ENCODE peak calls at places on chromosomes 1 and 21, in four cellular contexts. One of them, this sample, is unnamed.

GRCh38 chr1:65595724-65596123 is 175.3 kb downstream of the LEPR start:
- DNase-seq in stimulated activated CD4-positive, alpha-beta T cell treated with anti-CD3 and anti-CD28 coated beads, Interleukin-2, amount 100 ng/mL, for 24 hours: no peak
- DNase-seq in NCI-H1092 treated with DMSO at 0.1 percent for 48 hours: no peak
- DNase-seq in lung: no peak
- DNase-seq in this sample: no peak

GRCh38 chr1:209150114-209150513 is 433.4 kb upstream of the CAMK1G start:
- DNase-seq in stimulated activated CD4-positive, alpha-beta T cell treated with anti-CD3 and anti-CD28 coated beads, Interleukin-2, amount 100 ng/mL, for 24 hours: no peak
- DNase-seq in NCI-H1092 treated with DMSO at 0.1 percent for 48 hours: no peak
- DNase-seq in lung: no peak
- DNase-seq in this sample: no peak

GRCh38 chr1:18939398-18940302 is 16.8 kb downstream of the IFFO2 start:
- DNase-seq in stimulated activated CD4-positive, alpha-beta T cell treated with anti-CD3 and anti-CD28 coated beads, Interleukin-2, amount 100 ng/mL, for 24 hours: no peak
- DNase-seq in NCI-H1092 treated with DMSO at 0.1 percent for 48 hours: no peak
- DNase-seq in lung: no peak
- DNase-seq in this sample: no peak

GRCh38 chr21:39000496-39000895 is 182.8 kb downstream of the PSMG1 start:
- DNase-seq in stimulated activated CD4-positive, alpha-beta T cell treated with anti-CD3 and anti-CD28 coated beads, Interleukin-2, amount 100 ng/mL, for 24 hours: no peak
- DNase-seq in NCI-H1092 treated with DMSO at 0.1 percent for 48 hours: no peak
- DNase-seq in lung: no peak
- DNase-seq in this sample: no peak

GRCh38 chr1:41843378-41843777 is 75.3 kb downstream of the HIVEP3 start:
- DNase-seq in stimulated activated CD4-positive, alpha-beta T cell treated with anti-CD3 and anti-CD28 coated beads, Interleukin-2, amount 100 ng/mL, for 24 hours: no peak
- DNase-seq in NCI-H1092 treated with DMSO at 0.1 percent for 48 hours: no peak
- DNase-seq in lung: no peak
- DNase-seq in this sample: no peak

GRCh38 chr1:39575191-39576015 is 1.2 kb downstream of the PABPC4 start:
- DNase-seq in stimulated activated CD4-positive, alpha-beta T cell treated with anti-CD3 and anti-CD28 coated beads, Interleukin-2, amount 100 ng/mL, for 24 hours: peak
- DNase-seq in NCI-H1092 treated with DMSO at 0.1 percent for 48 hours: peak
- DNase-seq in lung: peak
- DNase-seq in this sample: peak

GRCh38 chr1:8004803-8005573 is 21.1 kb downstream of the ERRFI1 start:
- DNase-seq in stimulated activated CD4-positive, alpha-beta T cell treated with anti-CD3 and anti-CD28 coated beads, Interleukin-2, amount 100 ng/mL, for 24 hours: no peak
- DNase-seq in NCI-H1092 treated with DMSO at 0.1 percent for 48 hours: no peak
- DNase-seq in lung: peak
- DNase-seq in this sample: peak

GRCh38 chr1:150321826-150322166 is 463 bp downstream of the PRPF3 start:
- DNase-seq in stimulated activated CD4-positive, alpha-beta T cell treated with anti-CD3 and anti-CD28 coated beads, Interleukin-2, amount 100 ng/mL, for 24 hours: no peak
- DNase-seq in NCI-H1092 treated with DMSO at 0.1 percent for 48 hours: peak
- DNase-seq in lung: no peak
- DNase-seq in this sample: no peak

GRCh38 chr1:223175032-223175431 is 32.0 kb upstream of the TLR5 start:
- DNase-seq in stimulated activated CD4-positive, alpha-beta T cell treated with anti-CD3 and anti-CD28 coated beads, Interleukin-2, amount 100 ng/mL, for 24 hours: no peak
- DNase-seq in NCI-H1092 treated with DMSO at 0.1 percent for 48 hours: no peak
- DNase-seq in lung: no peak
- DNase-seq in this sample: no peak

GRCh38 chr1:161864577-161864976 is 98.5 kb downstream of the ATF6 start:
- DNase-seq in stimulated activated CD4-positive, alpha-beta T cell treated with anti-CD3 and anti-CD28 coated beads, Interleukin-2, amount 100 ng/mL, for 24 hours: no peak
- DNase-seq in NCI-H1092 treated with DMSO at 0.1 percent for 48 hours: no peak
- DNase-seq in lung: no peak
- DNase-seq in this sample: no peak

GRCh38 chr1:155069551-155070391 is 6.2 kb downstream of the EFNA4 start:
- DNase-seq in stimulated activated CD4-positive, alpha-beta T cell treated with anti-CD3 and anti-CD28 coated beads, Interleukin-2, amount 100 ng/mL, for 24 hours: no peak
- DNase-seq in NCI-H1092 treated with DMSO at 0.1 percent for 48 hours: peak
- DNase-seq in lung: no peak
- DNase-seq in this sample: peak

GRCh38 chr1:37561794-37562132 is 5.0 kb downstream of the DNALI1 start:
- DNase-seq in stimulated activated CD4-positive, alpha-beta T cell treated with anti-CD3 and anti-CD28 coated beads, Interleukin-2, amount 100 ng/mL, for 24 hours: peak
- DNase-seq in NCI-H1092 treated with DMSO at 0.1 percent for 48 hours: no peak
- DNase-seq in lung: no peak
- DNase-seq in this sample: no peak

GRCh38 chr21:42672699-42673458 is 19.5 kb downstream of the PDE9A start:
- DNase-seq in stimulated activated CD4-positive, alpha-beta T cell treated with anti-CD3 and anti-CD28 coated beads, Interleukin-2, amount 100 ng/mL, for 24 hours: no peak
- DNase-seq in NCI-H1092 treated with DMSO at 0.1 percent for 48 hours: no peak
- DNase-seq in lung: peak
- DNase-seq in this sample: no peak

GRCh38 chr1:161781995-161782394 is 15.9 kb downstream of the ATF6 start:
- DNase-seq in stimulated activated CD4-positive, alpha-beta T cell treated with anti-CD3 and anti-CD28 coated beads, Interleukin-2, amount 100 ng/mL, for 24 hours: no peak
- DNase-seq in NCI-H1092 treated with DMSO at 0.1 percent for 48 hours: no peak
- DNase-seq in lung: no peak
- DNase-seq in this sample: no peak

GRCh38 chr1:20586939-20587638 is 1.8 kb upstream of the CDA start:
- DNase-seq in stimulated activated CD4-positive, alpha-beta T cell treated with anti-CD3 and anti-CD28 coated beads, Interleukin-2, amount 100 ng/mL, for 24 hours: no peak
- DNase-seq in NCI-H1092 treated with DMSO at 0.1 percent for 48 hours: no peak
- DNase-seq in lung: no peak
- DNase-seq in this sample: no peak

GRCh38 chr1:156511656-156512055 is 11.1 kb upstream of the MEF2D start:
- DNase-seq in stimulated activated CD4-positive, alpha-beta T cell treated with anti-CD3 and anti-CD28 coated beads, Interleukin-2, amount 100 ng/mL, for 24 hours: no peak
- DNase-seq in NCI-H1092 treated with DMSO at 0.1 percent for 48 hours: no peak
- DNase-seq in lung: no peak
- DNase-seq in this sample: no peak

GRCh38 chr21:45258476-45258875 is 29.2 kb downstream of the POFUT2 start:
- DNase-seq in stimulated activated CD4-positive, alpha-beta T cell treated with anti-CD3 and anti-CD28 coated beads, Interleukin-2, amount 100 ng/mL, for 24 hours: peak
- DNase-seq in NCI-H1092 treated with DMSO at 0.1 percent for 48 hours: no peak
- DNase-seq in lung: no peak
- DNase-seq in this sample: peak

GRCh38 chr1:197467881-197468280 is 199.8 kb downstream of the CRB1 start:
- DNase-seq in stimulated activated CD4-positive, alpha-beta T cell treated with anti-CD3 and anti-CD28 coated beads, Interleukin-2, amount 100 ng/mL, for 24 hours: no peak
- DNase-seq in NCI-H1092 treated with DMSO at 0.1 percent for 48 hours: no peak
- DNase-seq in lung: no peak
- DNase-seq in this sample: no peak

GRCh38 chr1:15089244-15089992 is 64.1 kb upstream of the TMEM51 start:
- DNase-seq in stimulated activated CD4-positive, alpha-beta T cell treated with anti-CD3 and anti-CD28 coated beads, Interleukin-2, amount 100 ng/mL, for 24 hours: no peak
- DNase-seq in NCI-H1092 treated with DMSO at 0.1 percent for 48 hours: no peak
- DNase-seq in lung: peak
- DNase-seq in this sample: no peak

GRCh38 chr1:222369991-222370910 is 177.7 kb downstream of the HHIPL2 start:
- DNase-seq in stimulated activated CD4-positive, alpha-beta T cell treated with anti-CD3 and anti-CD28 coated beads, Interleukin-2, amount 100 ng/mL, for 24 hours: no peak
- DNase-seq in NCI-H1092 treated with DMSO at 0.1 percent for 48 hours: no peak
- DNase-seq in lung: no peak
- DNase-seq in this sample: no peak

GRCh38 chr1:222750651-222751050 is 13.6 kb downstream of the FAM177B start:
- DNase-seq in stimulated activated CD4-positive, alpha-beta T cell treated with anti-CD3 and anti-CD28 coated beads, Interleukin-2, amount 100 ng/mL, for 24 hours: no peak
- DNase-seq in NCI-H1092 treated with DMSO at 0.1 percent for 48 hours: no peak
- DNase-seq in lung: no peak
- DNase-seq in this sample: no peak

GRCh38 chr1:15411593-15412487 is 2.2 kb downstream of the EFHD2 start:
- DNase-seq in stimulated activated CD4-positive, alpha-beta T cell treated with anti-CD3 and anti-CD28 coated beads, Interleukin-2, amount 100 ng/mL, for 24 hours: peak
- DNase-seq in NCI-H1092 treated with DMSO at 0.1 percent for 48 hours: peak
- DNase-seq in lung: peak
- DNase-seq in this sample: no peak

GRCh38 chr1:41739061-41739955 is 179.4 kb downstream of the HIVEP3 start:
- DNase-seq in stimulated activated CD4-positive, alpha-beta T cell treated with anti-CD3 and anti-CD28 coated beads, Interleukin-2, amount 100 ng/mL, for 24 hours: peak
- DNase-seq in NCI-H1092 treated with DMSO at 0.1 percent for 48 hours: no peak
- DNase-seq in lung: peak
- DNase-seq in this sample: no peak

GRCh38 chr1:18097206-18097605 is 10.4 kb upstream of the IGSF21 start:
- DNase-seq in stimulated activated CD4-positive, alpha-beta T cell treated with anti-CD3 and anti-CD28 coated beads, Interleukin-2, amount 100 ng/mL, for 24 hours: no peak
- DNase-seq in NCI-H1092 treated with DMSO at 0.1 percent for 48 hours: no peak
- DNase-seq in lung: no peak
- DNase-seq in this sample: no peak

GRCh38 chr1:38052750-38053415 is 6.3 kb upstream of the POU3F1 start:
- DNase-seq in stimulated activated CD4-positive, alpha-beta T cell treated with anti-CD3 and anti-CD28 coated beads, Interleukin-2, amount 100 ng/mL, for 24 hours: no peak
- DNase-seq in NCI-H1092 treated with DMSO at 0.1 percent for 48 hours: no peak
- DNase-seq in lung: no peak
- DNase-seq in this sample: no peak

GRCh38 chr1:156014829-156015228 is 5.9 kb downstream of the SSR2 start:
- DNase-seq in stimulated activated CD4-positive, alpha-beta T cell treated with anti-CD3 and anti-CD28 coated beads, Interleukin-2, amount 100 ng/mL, for 24 hours: no peak
- DNase-seq in NCI-H1092 treated with DMSO at 0.1 percent for 48 hours: no peak
- DNase-seq in lung: no peak
- DNase-seq in this sample: no peak

GRCh38 chr1:46747683-46748288 is 28.9 kb upstream of the EFCAB14 start:
- DNase-seq in stimulated activated CD4-positive, alpha-beta T cell treated with anti-CD3 and anti-CD28 coated beads, Interleukin-2, amount 100 ng/mL, for 24 hours: no peak
- DNase-seq in NCI-H1092 treated with DMSO at 0.1 percent for 48 hours: peak
- DNase-seq in lung: peak
- DNase-seq in this sample: no peak

GRCh38 chr1:174021611-174022079 is 512 bp downstream of the RC3H1 start:
- DNase-seq in stimulated activated CD4-positive, alpha-beta T cell treated with anti-CD3 and anti-CD28 coated beads, Interleukin-2, amount 100 ng/mL, for 24 hours: peak
- DNase-seq in NCI-H1092 treated with DMSO at 0.1 percent for 48 hours: peak
- DNase-seq in lung: peak
- DNase-seq in this sample: peak

GRCh38 chr1:181104042-181104789 is 15.7 kb downstream of the IER5 start:
- DNase-seq in stimulated activated CD4-positive, alpha-beta T cell treated with anti-CD3 and anti-CD28 coated beads, Interleukin-2, amount 100 ng/mL, for 24 hours: no peak
- DNase-seq in NCI-H1092 treated with DMSO at 0.1 percent for 48 hours: no peak
- DNase-seq in lung: no peak
- DNase-seq in this sample: no peak

GRCh38 chr1:230636575-230637163 is 5.6 kb upstream of the COG2 start:
- DNase-seq in stimulated activated CD4-positive, alpha-beta T cell treated with anti-CD3 and anti-CD28 coated beads, Interleukin-2, amount 100 ng/mL, for 24 hours: no peak
- DNase-seq in NCI-H1092 treated with DMSO at 0.1 percent for 48 hours: no peak
- DNase-seq in lung: no peak
- DNase-seq in this sample: no peak

GRCh38 chr21:41250519-41250918 is 66.1 kb upstream of the FAM3B start:
- DNase-seq in stimulated activated CD4-positive, alpha-beta T cell treated with anti-CD3 and anti-CD28 coated beads, Interleukin-2, amount 100 ng/mL, for 24 hours: no peak
- DNase-seq in NCI-H1092 treated with DMSO at 0.1 percent for 48 hours: no peak
- DNase-seq in lung: no peak
- DNase-seq in this sample: no peak

GRCh38 chr1:54302951-54303843 is 103.0 kb downstream of the SSBP3 start:
- DNase-seq in stimulated activated CD4-positive, alpha-beta T cell treated with anti-CD3 and anti-CD28 coated beads, Interleukin-2, amount 100 ng/mL, for 24 hours: no peak
- DNase-seq in NCI-H1092 treated with DMSO at 0.1 percent for 48 hours: peak
- DNase-seq in lung: no peak
- DNase-seq in this sample: no peak

This sample was measured in ovary.